ENCODE peak calls at places on chromosomes 6 and 20, in ten cellular contexts. One of them, this sample, is unnamed.

GRCh38 chr6:2429460-2429859 is 184.1 kb upstream of the GMDS start:
- DNase-seq in transverse colon: no peak
- DNase-seq in H1: no peak
- DNase-seq in stomach: no peak
- DNase-seq in suprapubic skin: no peak
- DNase-seq in spleen: no peak
- DNase-seq in breast epithelium: no peak
- DNase-seq in HCT116: no peak
- DNase-seq in HepG2: no peak
- DNase-seq in sigmoid colon: no peak
- DNase-seq in this sample: no peak

GRCh38 chr6:111199935-111200822 is 112.9 kb downstream of the SLC16A10 start:
- DNase-seq in spleen: no peak
- DNase-seq in sigmoid colon: no peak
- DNase-seq in stomach: no peak
- DNase-seq in transverse colon: no peak
- DNase-seq in H1: no peak
- DNase-seq in HepG2: no peak
- DNase-seq in breast epithelium: no peak
- DNase-seq in suprapubic skin: no peak
- DNase-seq in HCT116: no peak
- DNase-seq in this sample: no peak

GRCh38 chr6:33172307-33173227 is 19.7 kb downstream of the COL11A2 start:
- DNase-seq in HepG2: peak; percentile 53
- DNase-seq in breast epithelium: peak; percentile 45
- DNase-seq in HCT116: peak; percentile 13
- DNase-seq in suprapubic skin: no peak
- DNase-seq in transverse colon: no peak
- DNase-seq in H1: peak; percentile 72
- DNase-seq in sigmoid colon: no peak
- DNase-seq in stomach: no peak
- DNase-seq in spleen: peak; percentile 47
- DNase-seq in this sample: peak; percentile 11

GRCh38 chr6:3592371-3592941 is 135.6 kb upstream of the SLC22A23 start:
- DNase-seq in sigmoid colon: no peak
- DNase-seq in transverse colon: no peak
- DNase-seq in HepG2: peak; percentile 52
- DNase-seq in H1: no peak
- DNase-seq in breast epithelium: no peak
- DNase-seq in HCT116: peak; percentile 24
- DNase-seq in spleen: no peak
- DNase-seq in suprapubic skin: no peak
- DNase-seq in stomach: no peak
- DNase-seq in this sample: no peak

GRCh38 chr6:95978230-95978629 is 37.5 kb upstream of the FUT9 start:
- DNase-seq in breast epithelium: no peak
- DNase-seq in stomach: no peak
- DNase-seq in transverse colon: no peak
- DNase-seq in sigmoid colon: no peak
- DNase-seq in HepG2: no peak
- DNase-seq in HCT116: peak; percentile 89
- DNase-seq in spleen: no peak
- DNase-seq in suprapubic skin: no peak
- DNase-seq in H1: no peak
- DNase-seq in this sample: no peak

GRCh38 chr6:152146385-152146784 is 338.9 kb downstream of the ESR1 start:
- DNase-seq in breast epithelium: no peak
- DNase-seq in suprapubic skin: no peak
- DNase-seq in transverse colon: no peak
- DNase-seq in H1: no peak
- DNase-seq in sigmoid colon: no peak
- DNase-seq in stomach: no peak
- DNase-seq in HCT116: no peak
- DNase-seq in HepG2: no peak
- DNase-seq in spleen: no peak
- DNase-seq in this sample: no peak

GRCh38 chr6:134391221-134391620 is 73.3 kb upstream of the SGK1 start:
- DNase-seq in suprapubic skin: no peak
- DNase-seq in spleen: no peak
- DNase-seq in stomach: no peak
- DNase-seq in HepG2: no peak
- DNase-seq in sigmoid colon: no peak
- DNase-seq in transverse colon: no peak
- DNase-seq in breast epithelium: no peak
- DNase-seq in H1: no peak
- DNase-seq in HCT116: no peak
- DNase-seq in this sample: no peak

GRCh38 chr20:24787621-24788020 is 161.4 kb upstream of the CST7 start:
- DNase-seq in HepG2: no peak
- DNase-seq in suprapubic skin: no peak
- DNase-seq in transverse colon: no peak
- DNase-seq in H1: no peak
- DNase-seq in stomach: no peak
- DNase-seq in breast epithelium: no peak
- DNase-seq in sigmoid colon: no peak
- DNase-seq in HCT116: no peak
- DNase-seq in spleen: peak; percentile 41
- DNase-seq in this sample: no peak

GRCh38 chr20:294602-295001 is 2.8 kb upstream of the ZCCHC3 start:
- DNase-seq in stomach: no peak
- DNase-seq in sigmoid colon: no peak
- DNase-seq in transverse colon: no peak
- DNase-seq in HCT116: no peak
- DNase-seq in H1: no peak
- DNase-seq in HepG2: no peak
- DNase-seq in suprapubic skin: no peak
- DNase-seq in spleen: no peak
- DNase-seq in breast epithelium: no peak
- DNase-seq in this sample: no peak

GRCh38 chr20:286508-286907 is 4.0 kb downstream of the C20orf96 start:
- DNase-seq in H1: no peak
- DNase-seq in suprapubic skin: no peak
- DNase-seq in HCT116: no peak
- DNase-seq in sigmoid colon: no peak
- DNase-seq in HepG2: no peak
- DNase-seq in breast epithelium: no peak
- DNase-seq in stomach: no peak
- DNase-seq in transverse colon: no peak
- DNase-seq in spleen: no peak
- DNase-seq in this sample: no peak

GRCh38 chr20:289693-290080 is 863 bp downstream of the C20orf96 start:
- DNase-seq in HepG2: no peak
- DNase-seq in HCT116: no peak
- DNase-seq in suprapubic skin: no peak
- DNase-seq in transverse colon: no peak
- DNase-seq in breast epithelium: no peak
- DNase-seq in stomach: no peak
- DNase-seq in H1: no peak
- DNase-seq in sigmoid colon: no peak
- DNase-seq in spleen: no peak
- DNase-seq in this sample: no peak

GRCh38 chr20:288956-289692 is 1.4 kb downstream of the C20orf96 start:
- DNase-seq in H1: no peak
- DNase-seq in sigmoid colon: no peak
- DNase-seq in HepG2: no peak
- DNase-seq in breast epithelium: no peak
- DNase-seq in HCT116: no peak
- DNase-seq in transverse colon: peak; percentile 47
- DNase-seq in suprapubic skin: no peak
- DNase-seq in spleen: no peak
- DNase-seq in stomach: no peak
- DNase-seq in this sample: no peak

DNA sequence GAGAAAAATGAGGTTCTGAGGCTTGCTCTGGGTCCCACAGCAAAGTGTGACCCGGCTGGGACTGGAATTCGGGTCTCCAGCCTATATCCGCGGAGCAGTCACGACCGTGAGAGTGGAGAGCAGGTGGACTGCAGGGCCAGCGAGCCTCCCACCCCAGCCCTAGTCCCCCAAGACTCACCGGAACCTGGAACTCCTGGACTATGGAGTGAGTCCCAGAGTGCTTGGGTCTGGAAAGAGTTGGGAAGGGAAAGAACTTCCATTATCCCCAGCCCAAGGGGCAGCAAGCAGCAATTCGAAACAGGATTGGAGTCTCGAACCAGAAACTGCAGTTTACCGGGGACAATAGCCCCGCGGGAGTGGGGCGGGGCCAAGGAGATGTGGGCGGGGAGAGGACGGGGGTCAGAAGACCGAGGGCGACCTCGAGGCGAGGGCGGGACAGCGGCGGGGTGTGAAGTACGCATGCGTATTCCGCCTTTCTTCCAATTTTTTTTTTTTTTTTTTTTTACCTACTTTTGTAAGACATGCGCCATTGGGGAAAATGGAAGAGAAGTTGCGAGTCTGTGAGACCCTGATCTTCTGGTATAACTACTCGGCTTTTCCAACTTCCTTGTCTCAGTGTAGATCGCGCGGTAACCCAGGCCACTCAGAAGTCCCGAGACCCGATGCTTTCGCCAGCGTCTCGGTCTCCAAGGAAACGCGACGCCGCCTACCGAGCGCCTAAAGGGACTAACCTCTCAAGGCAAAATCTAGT is at the start of gene C20orf96:
- DNase-seq in HCT116: peak; percentile 91
- DNase-seq in spleen: peak; percentile 97
- DNase-seq in suprapubic skin: peak; percentile 94
- DNase-seq in breast epithelium: peak; percentile 92
- DNase-seq in H1: peak; percentile 97
- DNase-seq in HepG2: peak; percentile 91
- DNase-seq in transverse colon: peak; percentile 96
- DNase-seq in sigmoid colon: peak; percentile 95
- DNase-seq in stomach: peak; percentile 92
- DNase-seq in this sample: peak; percentile 87
- TF ChIP-seq POLR2A in HCT116: peak; percentile 54
- TF ChIP-seq POLR2A in spleen: no peak
- TF ChIP-seq POLR2A in suprapubic skin: no peak
- TF ChIP-seq POLR2A in breast epithelium: no peak
- TF ChIP-seq POLR2A in H1: no peak
- TF ChIP-seq POLR2A in HepG2: peak; percentile 70
- TF ChIP-seq POLR2A in transverse colon: no peak
- TF ChIP-seq POLR2A in sigmoid colon: no peak
- TF ChIP-seq POLR2A in stomach: no peak
- TF ChIP-seq POLR2A in this sample: peak; percentile 26

DNA sequence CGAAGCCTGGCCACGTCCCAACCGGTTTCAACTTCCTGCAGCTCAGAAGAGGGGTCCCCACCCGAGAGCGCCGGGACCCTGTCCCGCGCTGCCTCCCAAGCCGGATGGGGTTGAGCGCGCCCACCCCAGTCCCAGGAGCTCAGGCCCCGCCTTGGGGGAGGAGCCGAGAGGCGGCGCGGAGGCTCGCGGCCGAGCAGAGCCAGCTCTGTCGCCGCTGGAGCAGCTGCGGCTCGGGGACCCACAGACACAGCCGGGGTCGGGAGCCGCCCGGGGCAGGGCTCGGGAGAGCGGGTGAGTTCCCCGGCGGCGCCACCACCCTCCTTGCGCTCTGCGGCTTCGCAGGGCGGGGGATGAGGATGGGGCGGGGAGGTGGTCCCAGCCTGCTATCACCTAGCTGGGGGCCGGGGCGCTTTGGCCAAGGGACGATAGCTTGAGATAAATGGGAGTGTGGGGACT is at the start of gene PPP1R16B:
- DNase-seq in suprapubic skin: no peak
- DNase-seq in HepG2: no peak
- DNase-seq in breast epithelium: no peak
- DNase-seq in spleen: peak; percentile 96
- DNase-seq in sigmoid colon: no peak
- DNase-seq in transverse colon: peak; percentile 70
- DNase-seq in H1: peak; percentile 87
- DNase-seq in HCT116: no peak
- DNase-seq in stomach: peak; percentile 50
- DNase-seq in this sample: no peak
- TF ChIP-seq POLR2AphosphoS5 in suprapubic skin: no peak
- TF ChIP-seq POLR2AphosphoS5 in HepG2: no peak
- TF ChIP-seq POLR2AphosphoS5 in breast epithelium: no peak
- TF ChIP-seq POLR2AphosphoS5 in spleen: peak; percentile 88
- TF ChIP-seq POLR2AphosphoS5 in sigmoid colon: no peak
- TF ChIP-seq POLR2AphosphoS5 in transverse colon: peak; percentile 35
- TF ChIP-seq POLR2AphosphoS5 in H1: no peak
- TF ChIP-seq POLR2AphosphoS5 in HCT116: no peak
- TF ChIP-seq POLR2AphosphoS5 in stomach: no peak
- TF ChIP-seq POLR2AphosphoS5 in this sample: no peak

DNA sequence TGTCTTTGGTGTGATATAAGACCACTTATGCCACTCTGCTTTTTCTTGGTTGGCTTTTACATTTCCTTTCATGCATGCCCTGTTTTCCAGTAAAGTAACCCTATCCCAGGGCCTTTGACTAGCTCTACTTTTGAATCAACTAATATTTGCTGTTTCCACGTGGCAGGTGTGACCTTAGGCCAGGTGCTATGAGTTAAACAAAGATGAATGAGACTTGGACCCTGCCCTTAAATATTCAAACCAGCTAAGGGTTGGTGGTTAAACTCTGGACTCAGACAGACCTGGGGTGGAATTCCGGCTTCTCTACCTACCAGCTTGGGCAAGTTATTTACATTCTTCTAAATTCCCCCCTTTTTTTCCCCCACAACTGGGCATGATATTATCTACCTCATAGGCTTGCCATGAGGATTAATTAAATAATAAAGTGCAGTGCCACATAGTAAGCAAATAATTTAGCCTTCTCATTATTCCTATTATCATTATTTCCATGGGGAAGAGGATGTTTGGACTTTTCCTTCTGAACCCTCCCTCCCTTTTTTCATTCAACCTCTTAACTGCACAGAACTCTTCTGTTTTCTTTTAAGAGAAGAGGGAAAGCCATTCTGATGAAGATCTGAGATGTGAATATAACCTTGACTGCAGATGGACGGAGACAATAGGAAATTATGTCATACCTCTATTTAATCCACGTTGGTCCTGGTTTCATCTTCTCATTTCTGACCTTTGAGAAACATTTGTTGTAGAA is 143.6 kb upstream of the TNFAIP3 start:
- DNase-seq in breast epithelium: no peak
- DNase-seq in transverse colon: no peak
- DNase-seq in H1: no peak
- DNase-seq in sigmoid colon: no peak
- DNase-seq in stomach: no peak
- DNase-seq in HepG2: peak; percentile 99
- DNase-seq in HCT116: no peak
- DNase-seq in spleen: no peak
- DNase-seq in suprapubic skin: no peak
- DNase-seq in this sample: no peak
- H3K27ac ChIP-seq in breast epithelium: no peak overlapping the region
- H3K27ac ChIP-seq in transverse colon: peak overlapping the region; percentile 21
- H3K27ac ChIP-seq in H1: no peak overlapping the region
- H3K27ac ChIP-seq in sigmoid colon: peak overlapping the region; percentile 50
- H3K27ac ChIP-seq in stomach: peak overlapping the region; percentile 50
- H3K27ac ChIP-seq in HepG2: peak overlapping the region; percentile 98
- H3K27ac ChIP-seq in HCT116: no peak overlapping the region
- H3K27ac ChIP-seq in spleen: peak overlapping the region; percentile 77
- H3K27ac ChIP-seq in suprapubic skin: no peak overlapping the region
- H3K27ac ChIP-seq in this sample: no peak overlapping the region

GRCh38 chr6:158774734-158775449 is 44.3 kb downstream of the EZR start:
- DNase-seq in HCT116: no peak
- DNase-seq in spleen: no peak
- DNase-seq in transverse colon: no peak
- DNase-seq in H1: no peak
- DNase-seq in stomach: no peak
- DNase-seq in HepG2: no peak
- DNase-seq in breast epithelium: no peak
- DNase-seq in sigmoid colon: peak; percentile 2
- DNase-seq in suprapubic skin: no peak
- DNase-seq in this sample: no peak

GRCh38 chr6:158777510-158777909 is 41.7 kb downstream of the EZR start:
- DNase-seq in sigmoid colon: peak; percentile 2
- DNase-seq in spleen: no peak
- DNase-seq in suprapubic skin: no peak
- DNase-seq in stomach: no peak
- DNase-seq in HCT116: no peak
- DNase-seq in breast epithelium: no peak
- DNase-seq in transverse colon: no peak
- DNase-seq in HepG2: no peak
- DNase-seq in H1: no peak
- DNase-seq in this sample: no peak

GRCh38 chr6:158775832-158776231 is 43.3 kb downstream of the EZR start:
- DNase-seq in HCT116: no peak
- DNase-seq in spleen: no peak
- DNase-seq in H1: no peak
- DNase-seq in breast epithelium: no peak
- DNase-seq in transverse colon: no peak
- DNase-seq in suprapubic skin: no peak
- DNase-seq in stomach: no peak
- DNase-seq in sigmoid colon: peak; percentile 60
- DNase-seq in HepG2: no peak
- DNase-seq in this sample: no peak

GRCh38 chr6:158778005-158778527 is 41.1 kb downstream of the EZR start:
- DNase-seq in HCT116: no peak
- DNase-seq in H1: no peak
- DNase-seq in breast epithelium: no peak
- DNase-seq in HepG2: no peak
- DNase-seq in spleen: no peak
- DNase-seq in stomach: no peak
- DNase-seq in sigmoid colon: peak; percentile 25
- DNase-seq in suprapubic skin: no peak
- DNase-seq in transverse colon: peak; percentile 52
- DNase-seq in this sample: no peak

DNA sequence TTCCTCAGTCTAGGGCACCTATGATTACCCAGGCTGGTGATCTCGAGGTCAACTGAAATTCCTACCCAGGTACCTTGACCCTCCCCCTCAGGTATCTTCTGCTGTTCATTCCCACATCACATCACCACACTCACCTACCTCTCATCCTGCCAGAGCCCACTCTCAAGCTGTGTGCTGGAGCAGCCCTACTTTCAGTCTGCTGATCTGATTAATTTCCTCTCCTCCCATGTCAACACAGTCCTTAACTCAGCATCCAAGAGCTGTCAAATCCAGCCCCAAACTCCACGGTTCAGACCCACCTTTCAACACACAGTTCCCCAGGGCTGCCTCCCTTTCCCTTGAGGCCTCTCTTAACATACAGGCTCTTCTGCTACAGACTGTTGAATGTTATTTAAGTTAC is 42.4 kb downstream of the EZR start:
- DNase-seq in sigmoid colon: peak; percentile 27
- DNase-seq in spleen: no peak
- DNase-seq in breast epithelium: no peak
- DNase-seq in suprapubic skin: no peak
- DNase-seq in HepG2: no peak
- DNase-seq in H1: no peak
- DNase-seq in stomach: no peak
- DNase-seq in transverse colon: no peak
- DNase-seq in HCT116: no peak
- DNase-seq in this sample: no peak
- TF ChIP-seq POLR2A in sigmoid colon: no peak
- TF ChIP-seq POLR2A in spleen: no peak
- TF ChIP-seq POLR2A in breast epithelium: no peak
- TF ChIP-seq POLR2A in suprapubic skin: no peak
- TF ChIP-seq POLR2A in HepG2: no peak
- TF ChIP-seq POLR2A in H1: no peak
- TF ChIP-seq POLR2A in stomach: no peak
- TF ChIP-seq POLR2A in transverse colon: no peak
- TF ChIP-seq POLR2A in HCT116: no peak
- TF ChIP-seq POLR2A in this sample: no peak